ENCODE peak calls at places on chromosome 16, in four cellular contexts. J, I, O and Y are unnamed samples.

GRCh38 chr16:60013076-60013475 is 1279.0 kb upstream of the GOT2 start:
- DNase-seq in J (no peak), I (no peak), O (no peak), Y (no peak)

GRCh38 chr16:54946909-54947308 is 16.2 kb downstream of the IRX5 start:
- DNase-seq in J (no peak), I (no peak), O (no peak), Y (no peak)

GRCh38 chr16:72818286-72818845 is 229.6 kb downstream of the ZFHX3 start:
- DNase-seq in J (no peak), I (peak; percentile 49), O (peak; percentile 14), Y (no peak)

GRCh38 chr16:12681653-12682052 is 122.0 kb downstream of the CPPED1 start:
- DNase-seq in J (no peak), I (no peak), O (no peak), Y (no peak)

GRCh38 chr16:79912592-79913310 is 312.2 kb upstream of the MAF start:
- DNase-seq in J (no peak), I (no peak), O (no peak), Y (no peak)

GRCh38 chr16:17228048-17228707 is 242.6 kb downstream of the XYLT1 start:
- DNase-seq in J (no peak), I (peak; percentile 20), O (peak; percentile 5), Y (no peak)

GRCh38 chr16:68064791-68065365 is 20.3 kb upstream of the NFATC3 start:
- DNase-seq in J (peak; percentile 86), I (peak; percentile 79), O (peak; percentile 86), Y (peak; percentile 63)

GRCh38 chr16:83666449-83666848 is 141.3 kb upstream of the HSBP1 start:
- DNase-seq in J (no peak), I (no peak), O (no peak), Y (no peak)

GRCh38 chr16:48075398-48075797 is 80.4 kb downstream of the ABCC12 start:
- DNase-seq in J (no peak), I (no peak), O (no peak), Y (peak; percentile 42)

GRCh38 chr16:1923299-1924034 is 5.3 kb upstream of the HS3ST6 start:
- DNase-seq in J (peak; percentile 85), I (peak; percentile 85), O (peak; percentile 56), Y (peak; percentile 46)

GRCh38 chr16:76963614-76964315 is 227.2 kb upstream of the MON1B start:
- DNase-seq in J (no peak), I (no peak), O (no peak), Y (no peak)

GRCh38 chr16:88039591-88039990 is 88.4 kb downstream of the BANP start:
- DNase-seq in J (no peak), I (no peak), O (no peak), Y (no peak)

GRCh38 chr16:88298882-88299745 is 83.6 kb upstream of the ZNF469 start:
- DNase-seq in J (no peak), I (no peak), O (no peak), Y (peak; percentile 28)

GRCh38 chr16:8632675-8633182 is 11.2 kb downstream of the METTL22 start:
- DNase-seq in J (no peak), I (no peak), O (no peak), Y (no peak)

GRCh38 chr16:4511441-4512082 is 27.0 kb downstream of the CDIP1 start:
- DNase-seq in J (peak; percentile 75), I (peak; percentile 78), O (peak; percentile 43), Y (peak; percentile 44)

GRCh38 chr16:1375741-1376410 is 24.1 kb downstream of the GNPTG start:
- DNase-seq in J (no peak), I (no peak), O (no peak), Y (no peak)

GRCh38 chr16:3625911-3626732 is 14.7 kb upstream of the SLX4 start:
- DNase-seq in J (no peak), I (no peak), O (peak; percentile 30), Y (no peak)

GRCh38 chr16:6207124-6207523 is 1109.5 kb upstream of the EEF2KMT start:
- DNase-seq in J (no peak), I (no peak), O (no peak), Y (no peak)

GRCh38 chr16:83945587-83945986 is 7.5 kb upstream of the OSGIN1 start:
- DNase-seq in J (no peak), I (no peak), O (no peak), Y (no peak)

GRCh38 chr16:85592700-85593502 is 20.2 kb upstream of the GSE1 start:
- DNase-seq in J (no peak), I (no peak), O (peak; percentile 74), Y (peak; percentile 14)

GRCh38 chr16:30876867-30877266 is 17.0 kb downstream of the BCL7C start:
- DNase-seq in J (no peak), I (peak; percentile 38), O (peak; percentile 20), Y (no peak)

GRCh38 chr16:168424-168823 is 2.6 kb downstream of the HBM start:
- DNase-seq in J (no peak), I (no peak), O (no peak), Y (no peak)

GRCh38 chr16:165218-165538 is 600 bp upstream of the HBM start:
- DNase-seq in J (no peak), I (peak; percentile 35), O (no peak), Y (no peak)

GRCh38 chr16:166375-167116 is 768 bp downstream of the HBM start:
- DNase-seq in J (no peak), I (peak; percentile 43), O (no peak), Y (no peak)

GRCh38 chr16:167117-167462 is 1.3 kb downstream of the HBM start:
- DNase-seq in J (no peak), I (no peak), O (no peak), Y (no peak)

DNA sequence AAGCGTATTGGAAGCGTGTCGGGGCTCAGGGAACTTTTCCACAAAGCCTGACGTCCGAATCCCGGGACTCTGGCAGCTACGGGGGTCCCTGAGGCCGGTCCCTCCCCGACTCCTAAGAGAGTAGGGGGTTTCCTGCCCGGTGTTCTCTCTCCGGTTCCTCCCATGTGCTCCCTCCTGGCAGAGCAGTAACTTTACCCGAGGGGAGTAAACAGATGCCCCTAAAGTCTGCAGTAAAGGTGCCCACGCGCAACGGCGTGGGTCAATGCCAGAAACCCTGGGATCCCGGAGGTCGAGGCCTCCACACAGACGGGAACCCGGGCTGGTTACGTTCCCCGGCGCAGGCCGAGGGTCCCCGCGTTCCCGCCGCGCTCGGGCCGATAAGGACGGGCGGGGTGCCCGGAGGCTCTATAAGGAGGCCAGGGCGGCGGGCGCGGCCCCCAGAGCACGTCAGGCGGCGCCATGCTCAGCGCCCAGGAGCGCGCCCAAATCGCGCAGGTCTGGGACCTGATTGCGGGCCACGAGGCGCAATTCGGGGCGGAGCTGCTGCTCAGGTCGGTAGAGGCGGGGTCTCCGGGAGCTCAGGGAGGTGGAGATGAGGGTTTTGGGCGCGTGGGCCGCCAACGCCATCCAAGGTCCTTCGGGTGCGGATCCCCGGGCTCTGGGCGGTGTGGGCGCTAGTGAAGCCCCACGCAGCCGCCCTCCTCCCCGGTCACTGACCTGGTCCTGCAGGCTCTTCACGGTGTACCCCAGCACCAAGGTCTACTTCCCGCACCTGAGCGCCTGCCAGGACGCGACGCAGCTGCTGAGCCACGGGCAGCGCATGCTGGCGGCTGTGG is at the start of gene HBM:
- DNase-seq in J (no peak), I (peak; percentile 43), O (no peak), Y (no peak)
- TF ChIP-seq EZH2 in J (peak; percentile 88), I (peak; percentile 100), O (no peak), Y (peak; percentile 24)

DNA sequence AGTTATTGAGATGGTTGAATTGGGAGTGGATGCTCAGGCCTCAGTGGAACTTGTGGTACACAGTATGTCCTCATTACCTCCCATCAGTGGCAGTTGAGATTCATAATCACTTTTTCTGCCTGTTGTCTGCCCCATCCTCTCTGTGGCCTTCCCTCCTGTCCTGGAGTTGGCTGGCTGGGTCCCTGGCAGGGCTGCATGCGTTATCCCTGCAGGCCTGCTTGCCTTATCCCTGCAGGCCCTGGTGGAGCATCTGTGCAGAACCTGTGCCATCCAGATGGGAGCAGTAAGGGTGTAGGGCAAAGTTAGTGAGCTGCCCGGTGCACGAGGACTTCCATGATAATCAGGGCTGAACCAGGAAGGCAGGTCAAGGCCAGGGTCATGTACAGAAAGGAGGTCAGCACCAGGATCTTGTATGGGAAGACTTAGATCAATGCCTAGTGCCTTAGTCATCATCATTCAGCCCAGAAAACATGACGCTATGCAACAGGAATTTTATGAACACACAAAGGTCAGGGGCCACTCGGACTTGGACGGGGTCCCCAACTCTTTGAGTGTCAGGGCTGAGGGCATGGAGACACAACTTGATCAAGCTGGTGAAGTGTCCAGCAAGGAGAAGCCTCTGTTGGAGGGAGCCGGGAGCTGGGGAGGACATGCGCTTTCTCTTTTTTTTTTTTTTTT is 47.2 kb downstream of the ABCC1 start:
- DNase-seq in J (peak; percentile 10), I (no peak), O (peak; percentile 40), Y (peak; percentile 76)
- H3K4me2 ChIP-seq in J (no peak overlapping the region), I (no peak overlapping the region), O (peak overlapping the region; percentile 6), Y (peak overlapping the region; percentile 48)

GRCh38 chr16:53581784-53582183 is 78.8 kb upstream of the AKTIP start:
- DNase-seq in J (no peak), I (no peak), O (peak; percentile 11), Y (no peak)

GRCh38 chr16:53576228-53576627 is 73.2 kb upstream of the AKTIP start:
- DNase-seq in J (no peak), I (no peak), O (no peak), Y (no peak)

GRCh38 chr16:53576904-53577303 is 73.9 kb upstream of the AKTIP start:
- DNase-seq in J (no peak), I (no peak), O (no peak), Y (no peak)

DNA sequence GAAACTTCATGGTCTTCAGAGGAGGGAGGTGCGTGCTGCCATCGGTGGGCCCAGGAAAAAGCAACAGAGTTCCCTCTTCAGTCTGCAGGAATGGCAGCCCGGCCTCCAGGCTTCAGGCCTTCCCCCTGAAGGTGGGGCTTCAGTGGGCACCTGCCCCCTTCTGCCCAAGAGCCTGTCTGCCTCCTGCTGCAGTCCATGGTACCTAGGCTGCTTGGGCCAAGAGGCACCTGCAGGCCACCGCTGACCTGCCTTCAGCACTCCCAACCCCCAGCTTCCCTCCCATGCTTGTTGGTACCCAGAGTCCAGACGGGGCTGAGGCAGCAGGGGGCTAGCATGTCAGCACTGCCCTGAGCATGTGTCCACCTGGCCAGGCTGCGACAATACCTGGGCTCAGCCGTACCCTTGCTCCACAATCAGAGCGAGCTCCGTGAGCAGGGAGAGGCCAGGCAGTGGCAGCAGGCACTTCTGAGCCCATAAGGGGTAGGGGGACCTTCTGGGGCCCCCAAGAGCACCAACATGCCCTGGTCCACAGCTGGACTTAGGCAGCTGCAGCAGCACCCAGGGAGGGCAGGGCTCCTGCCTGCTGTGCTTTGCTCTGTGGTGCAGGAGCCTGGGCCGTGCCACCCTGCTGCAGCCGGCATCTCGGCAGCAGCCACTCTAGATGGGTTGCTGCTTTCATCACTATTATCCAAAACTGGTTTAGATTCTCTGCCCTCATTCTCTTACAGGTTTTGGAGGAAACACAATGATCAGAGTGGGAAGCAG is 77.2 kb upstream of the AKTIP start:
- DNase-seq in J (no peak), I (no peak), O (no peak), Y (no peak)
- TF ChIP-seq EZH2 in J (no peak), I (no peak), O (no peak), Y (no peak)

DNA sequence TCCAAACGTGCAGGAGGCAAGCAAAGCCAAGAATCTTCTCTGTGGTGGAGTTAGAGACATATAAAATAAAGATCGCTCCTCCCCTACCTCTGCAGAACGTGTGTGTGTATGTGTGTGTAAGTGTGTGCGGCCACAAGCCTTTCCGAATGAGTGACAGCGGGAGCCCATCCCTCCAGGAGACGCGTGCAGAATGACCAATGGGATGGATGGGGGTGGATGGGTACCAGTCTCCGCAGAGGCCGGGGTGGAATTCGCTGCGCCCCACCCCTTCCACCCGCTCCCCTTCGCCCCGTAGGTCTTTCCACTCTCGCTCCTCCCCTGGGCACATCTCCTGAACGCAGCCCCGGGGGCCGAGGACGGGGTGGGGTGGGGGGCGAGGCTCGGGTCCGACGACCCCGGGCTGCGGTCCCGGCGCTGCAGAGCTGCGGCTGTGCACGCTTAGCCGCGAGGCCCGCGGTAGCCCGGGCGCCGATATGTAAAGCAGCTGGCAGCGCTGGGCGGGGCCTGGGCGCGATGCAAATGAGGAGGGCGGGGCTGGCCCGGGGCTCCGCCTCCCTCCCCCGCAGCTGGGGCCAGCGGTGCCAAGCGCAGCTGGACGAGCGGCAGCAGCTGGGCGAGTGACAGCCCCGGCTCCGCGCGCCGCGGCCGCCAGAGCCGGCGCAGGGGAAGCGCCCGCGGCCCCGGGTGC is at the start of gene PRKCB:
- DNase-seq in J (peak; percentile 88), I (peak; percentile 98), O (peak; percentile 91), Y (no peak)
- H3K4me2 ChIP-seq in J (peak within 1 kb of the TSS; percentile 94), I (peak within 1 kb of the TSS; percentile 96), O (peak within 1 kb of the TSS; percentile 97), Y (no peak within 1 kb of the TSS)